ENCODE peak calls at places on chromosomes 5 and 9, in ten cellular contexts. T is ascending aorta; Y is PC-3; W is naive thymus-derived CD4-positive, alpha-beta T cell; Q is aorta; F is GM23338; H is neuronal stem cell; Z is CD8-positive, alpha-beta T cell; O is CD4-positive, CD25-positive, alpha-beta regulatory T cell; D is mucosa of descending colon. I is an unnamed sample.

GRCh38 chr9:114930063-114930812 is at the start of gene TNFSF8:
- DNase-seq in T (no peak), Y (no peak), F (no peak), D (peak; percentile 62), O (peak; percentile 93), W (peak; percentile 88), H (no peak), Q (no peak), Z (peak; percentile 66), I (no peak)

GRCh38 chr5:40615586-40616193 is 64.0 kb upstream of the PTGER4 start:
- DNase-seq in D (no peak), Z (no peak), W (peak; percentile 41), Y (peak; percentile 45), H (no peak), F (no peak), O (peak; percentile 25), T (no peak), Q (no peak), I (peak; percentile 42)

GRCh38 chr5:143506881-143507552 is 103.5 kb upstream of the NR3C1 start:
- DNase-seq in F (no peak), O (no peak), H (no peak), Q (no peak), T (no peak), D (no peak), Z (no peak), W (no peak), Y (peak; percentile 94), I (peak; percentile 95)

GRCh38 chr5:134174841-134175839 is 1.6 kb downstream of the SKP1 start:
- DNase-seq in Z (no peak), T (no peak), Q (no peak), Y (peak; percentile 51), F (peak; percentile 24), O (peak; percentile 19), W (no peak), D (no peak), H (no peak), I (peak; percentile 63)

GRCh38 chr9:115209601-115210306 is 91.8 kb upstream of the TNC start:
- DNase-seq in Y (peak; percentile 61), O (peak; percentile 32), W (no peak), Q (no peak), T (no peak), Z (no peak), F (no peak), H (no peak), D (no peak), I (peak; percentile 83)

GRCh38 chr5:164747371-164747770 is 1242.0 kb downstream of the MAT2B start:
- DNase-seq in T (no peak), D (no peak), Z (no peak), F (no peak), W (no peak), Q (no peak), H (no peak), O (no peak), Y (no peak), I (no peak)

GRCh38 chr9:128916204-128916603 is 4.6 kb upstream of the PHYHD1 start:
- DNase-seq in H (no peak), Q (no peak), T (peak; percentile 82), Y (peak; percentile 33), Z (no peak), F (no peak), D (no peak), O (no peak), W (no peak), I (no peak)

GRCh38 chr5:157915638-157916037 is 56.7 kb upstream of the CLINT1 start:
- DNase-seq in W (no peak), D (peak; percentile 65), O (no peak), F (no peak), Z (no peak), Y (peak; percentile 23), H (no peak), Q (peak; percentile 89), T (peak; percentile 81), I (peak; percentile 65)

GRCh38 chr5:80763211-80763610 is 108.4 kb upstream of the DHFR start:
- DNase-seq in O (no peak), F (no peak), Y (no peak), W (no peak), D (no peak), H (no peak), T (no peak), Z (no peak), Q (no peak), I (peak; percentile 45)

GRCh38 chr5:119200795-119201194 is 129.9 kb downstream of the DMXL1 start:
- DNase-seq in T (no peak), Y (no peak), F (no peak), D (no peak), W (no peak), Z (no peak), Q (no peak), O (no peak), H (no peak), I (no peak)

GRCh38 chr5:52007230-52007858 is 624.1 kb downstream of the ISL1 start:
- DNase-seq in T (no peak), Z (no peak), W (no peak), D (peak; percentile 14), Q (no peak), Y (peak; percentile 51), O (no peak), F (peak; percentile 66), H (no peak), I (peak; percentile 22)

GRCh38 chr9:114286146-114286679 is 36.7 kb upstream of the ORM1 start:
- DNase-seq in D (no peak), O (no peak), T (peak; percentile 37), Z (no peak), Q (no peak), W (no peak), F (no peak), H (no peak), Y (no peak), I (no peak)

GRCh38 chr9:136628287-136628686 is 34.4 kb upstream of the EGFL7 start:
- DNase-seq in Y (no peak), F (no peak), T (no peak), D (no peak), O (no peak), W (no peak), Q (no peak), Z (no peak), H (no peak), I (no peak)

GRCh38 chr9:115146581-115147021 is 28.6 kb upstream of the TNC start:
- DNase-seq in O (no peak), H (no peak), Y (peak; percentile 81), F (no peak), T (peak; percentile 77), Z (no peak), Q (no peak), W (no peak), D (no peak), I (peak; percentile 97)

GRCh38 chr9:111525056-111525977 is at the start of gene ZNF483:
- DNase-seq in Y (peak; percentile 83), Q (peak; percentile 90), D (peak; percentile 66), F (peak; percentile 94), H (peak; percentile 84), O (peak; percentile 67), W (peak; percentile 72), T (peak; percentile 78), Z (peak; percentile 61), I (peak; percentile 67)

GRCh38 chr9:129644365-129644764 is 2.4 kb upstream of the ASB6 start:
- DNase-seq in O (no peak), F (no peak), D (no peak), W (no peak), H (no peak), Y (no peak), Z (no peak), Q (no peak), T (peak; percentile 58), I (no peak)

DNA sequence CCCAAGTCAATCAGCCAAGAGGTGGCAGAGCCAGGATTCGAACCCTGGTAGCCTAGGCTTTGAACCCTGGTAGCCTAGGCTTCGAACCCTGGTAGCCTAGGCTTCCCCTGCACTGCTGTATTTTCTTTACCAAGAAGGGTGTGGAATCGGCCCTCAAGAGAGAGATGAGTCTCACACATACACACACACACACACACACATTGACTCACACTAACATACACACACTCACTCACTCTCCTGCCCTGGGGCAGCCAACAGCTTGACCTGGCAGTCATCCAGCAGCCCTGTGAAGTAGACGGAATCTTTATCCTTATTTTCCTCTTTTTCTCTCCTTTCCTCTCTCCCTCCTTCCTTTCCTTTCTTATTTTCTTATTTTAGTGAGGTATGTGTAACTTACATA is 55.4 kb upstream of the RPL26L1 start:
- DNase-seq in F (no peak), H (no peak), Y (peak; percentile 94), W (no peak), O (no peak), T (peak; percentile 88), Z (no peak), Q (peak; percentile 89), D (peak; percentile 78), I (peak; percentile 95)
- H3K4me1 ChIP-seq in F (peaks cover 8% of the 10 kb centered on the region), H (peaks cover 4% of the 10 kb centered on the region), Y (peaks cover 48% of the 10 kb centered on the region), W (no peaks in the 10 kb centered on the region), O (no peaks in the 10 kb centered on the region), T (peaks cover 40% of the 10 kb centered on the region), Z (no peaks in the 10 kb centered on the region), Q (peaks cover 6% of the 10 kb centered on the region), D (peaks cover 30% of the 10 kb centered on the region), I (peaks cover 48% of the 10 kb centered on the region)

GRCh38 chr5:24643255-24643654 is 1.5 kb downstream of the CDH10 start:
- DNase-seq in F (no peak), D (no peak), Q (no peak), H (no peak), T (no peak), Y (no peak), W (no peak), Z (no peak), O (no peak), I (no peak)
- H3K4me3 ChIP-seq in F (no peak overlapping the region), D (no peak overlapping the region), Q (no peak overlapping the region), H (peak overlapping the region; percentile 50), T (no peak overlapping the region), Y (no peak overlapping the region), W (no peak overlapping the region), Z (no peak overlapping the region), O (no peak overlapping the region), I (no peak overlapping the region)

DNA sequence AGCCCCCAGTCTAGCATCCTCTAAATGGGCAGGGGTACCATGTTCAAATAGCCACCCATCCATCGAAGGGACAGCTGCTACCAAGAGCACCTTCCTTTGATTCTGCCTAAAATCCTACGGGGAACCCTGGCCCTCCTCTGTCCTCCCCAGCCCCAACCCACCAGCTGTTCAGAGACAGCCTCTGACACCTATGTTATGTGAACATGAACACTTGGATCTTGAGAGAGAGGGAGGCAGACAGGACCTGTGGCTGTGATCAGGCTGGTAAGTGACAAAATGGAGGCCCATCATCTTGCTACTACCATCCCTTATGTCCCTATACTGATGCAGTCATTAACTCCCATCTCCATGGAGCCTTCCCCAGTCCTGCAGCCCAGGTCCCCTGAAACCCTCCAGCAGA is 8.2 kb downstream of the SLC23A1 start:
- DNase-seq in F (no peak), Z (no peak), O (no peak), T (no peak), H (no peak), D (no peak), W (no peak), Q (no peak), Y (no peak), I (no peak)
- H3K4me1 ChIP-seq in F (peaks cover 4% of the 10 kb centered on the region), Z (no peaks in the 10 kb centered on the region), O (no peaks in the 10 kb centered on the region), T (no peaks in the 10 kb centered on the region), H (no peaks in the 10 kb centered on the region), D (peaks cover 3% of the 10 kb centered on the region), W (no peaks in the 10 kb centered on the region), Q (no peaks in the 10 kb centered on the region), Y (peaks cover 29% of the 10 kb centered on the region), I (no peaks in the 10 kb centered on the region)

GRCh38 chr5:88677502-88677901 is 205.5 kb downstream of the MEF2C start:
- DNase-seq in Q (no peak), Y (no peak), Z (no peak), H (no peak), O (no peak), T (no peak), W (no peak), D (no peak), F (no peak), I (peak; percentile 47)
- H3K4me3 ChIP-seq in Q (no peak overlapping the region), Y (no peak overlapping the region), Z (no peak overlapping the region), H (no peak overlapping the region), O (no peak overlapping the region), T (no peak overlapping the region), W (no peak overlapping the region), D (no peak overlapping the region), F (peak overlapping the region; percentile 50), I (no peak overlapping the region)

I was measured in fibroblast of lung.